ENCODE peak calls at places on chromosomes 1 and 21, in nine cellular contexts. Y is PC-3, K is HCT116, J is MM.1S, Q is hepatocyte, E is GM23248, F is neural progenitor cell, O is SK-N-SH, S is GM23338. N is an unnamed sample.

GRCh38 chr1:198122693-198123092 is 34.1 kb upstream of the NEK7 start:
- DNase-seq in Y (no peak), K (no peak), J (no peak), Q (no peak), E (peak; percentile 53), F (no peak), O (no peak), S (no peak), N (no peak)

GRCh38 chr1:19771350-19771749 is 28.4 kb downstream of the TMCO4 start:
- DNase-seq in Y (no peak), K (no peak), J (no peak), Q (no peak), E (no peak), F (no peak), O (no peak), S (no peak), N (no peak)

GRCh38 chr21:18655927-18656326 is 252.3 kb upstream of the TMPRSS15 start:
- DNase-seq in Y (no peak), K (no peak), J (peak; percentile 77), Q (no peak), E (no peak), F (no peak), O (no peak), S (no peak), N (no peak)

GRCh38 chr1:234585333-234586055 is 24.5 kb downstream of the IRF2BP2 start:
- DNase-seq in Y (no peak), K (no peak), J (no peak), Q (no peak), E (peak; percentile 92), F (no peak), O (no peak), S (no peak), N (no peak)

GRCh38 chr1:159999204-159999603 is 32.6 kb downstream of the PIGM start:
- DNase-seq in Y (peak; percentile 82), K (no peak), J (no peak), Q (no peak), E (peak; percentile 58), F (no peak), O (no peak), S (no peak), N (no peak)

GRCh38 chr1:88612783-88613182 is 71.3 kb upstream of the PKN2 start:
- DNase-seq in Y (peak; percentile 71), K (peak; percentile 22), J (no peak), Q (peak; percentile 31), E (no peak), F (no peak), O (no peak), S (no peak), N (no peak)

GRCh38 chr1:229117664-229118300 is 153.1 kb upstream of the RAB4A start:
- DNase-seq in Y (peak; percentile 68), K (no peak), J (no peak), Q (peak; percentile 54), E (peak; percentile 64), F (no peak), O (no peak), S (no peak), N (no peak)

GRCh38 chr1:238951809-238952208 is 434.6 kb upstream of the CHRM3 start:
- DNase-seq in Y (peak; percentile 81), K (no peak), J (peak; percentile 41), Q (peak; percentile 41), E (peak; percentile 42), F (peak; percentile 39), O (peak; percentile 20), S (peak; percentile 61), N (no peak)

GRCh38 chr21:32520885-32521735 is 64.2 kb downstream of the TCP10L start:
- DNase-seq in Y (peak; percentile 55), K (no peak), J (no peak), Q (peak; percentile 40), E (peak; percentile 98), F (no peak), O (peak; percentile 62), S (no peak), N (no peak)

DNA sequence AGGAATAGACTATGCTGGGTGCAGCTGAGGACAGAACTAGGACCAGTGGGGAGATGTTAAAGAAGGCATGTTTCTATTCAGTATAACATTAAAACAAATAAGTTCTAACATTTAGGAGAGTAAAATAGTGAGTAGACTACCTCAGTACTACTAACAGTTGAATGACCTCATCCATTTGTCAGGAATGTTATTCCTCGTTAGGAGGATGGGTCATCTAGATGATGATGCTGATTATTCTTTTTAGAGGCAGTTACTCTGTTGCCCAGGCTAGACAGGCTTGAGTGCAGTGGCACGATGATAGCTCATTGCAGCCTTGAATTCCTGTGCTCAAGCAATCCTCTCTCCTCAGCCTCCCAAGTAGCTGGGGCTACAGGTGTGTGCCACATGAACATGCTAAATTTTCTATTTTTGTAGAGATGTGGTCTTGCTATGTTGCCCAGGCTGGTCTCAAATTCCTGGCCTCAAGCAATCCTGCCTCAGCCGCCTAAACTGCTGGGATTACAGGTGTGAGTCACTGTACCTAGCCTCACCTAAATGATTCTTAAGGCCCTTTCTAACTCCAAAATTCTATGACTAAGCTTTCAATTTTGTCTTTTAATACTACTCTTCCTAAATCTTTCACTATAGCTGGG is 9.3 kb downstream of the EEIG2 start:
- DNase-seq in Y (no peak), K (no peak), J (no peak), Q (no peak), E (peak; percentile 68), F (no peak), O (no peak), S (no peak), N (no peak)
- TF ChIP-seq EZH2phosphoT487 in Y (no peak), K (no peak), J (no peak), Q (no peak), E (no peak), F (no peak), O (no peak), S (no peak), N (no peak)

GRCh38 chr1:8388732-8389562 is 71.0 kb downstream of the SLC45A1 start:
- DNase-seq in Y (no peak), K (no peak), J (no peak), Q (no peak), E (no peak), F (no peak), O (no peak), S (no peak), N (no peak)
- H3K4me1 ChIP-seq in Y (peaks cover 20% of the 10 kb centered on the region), K (no peaks in the 10 kb centered on the region), J (no peaks in the 10 kb centered on the region), Q (peaks cover 11% of the 10 kb centered on the region), E (peaks cover 14% of the 10 kb centered on the region), F (peaks cover 48% of the 10 kb centered on the region), O (peaks cover 21% of the 10 kb centered on the region), S (peaks cover 12% of the 10 kb centered on the region), N (peaks cover 24% of the 10 kb centered on the region)

GRCh38 chr1:51520700-51521248 is 1.7 kb upstream of the EPS15 start:
- DNase-seq in Y (no peak), K (no peak), J (no peak), Q (no peak), E (peak; percentile 49), F (no peak), O (no peak), S (no peak), N (no peak)
- H3K27ac ChIP-seq in Y (peak overlapping the region; percentile 1), K (no peak overlapping the region), J (no peak overlapping the region), Q (peak overlapping the region; percentile 74), E (peak overlapping the region; percentile 53), F (no peak overlapping the region), O (no peak overlapping the region), S (no peak overlapping the region), N (no peak overlapping the region)

DNA sequence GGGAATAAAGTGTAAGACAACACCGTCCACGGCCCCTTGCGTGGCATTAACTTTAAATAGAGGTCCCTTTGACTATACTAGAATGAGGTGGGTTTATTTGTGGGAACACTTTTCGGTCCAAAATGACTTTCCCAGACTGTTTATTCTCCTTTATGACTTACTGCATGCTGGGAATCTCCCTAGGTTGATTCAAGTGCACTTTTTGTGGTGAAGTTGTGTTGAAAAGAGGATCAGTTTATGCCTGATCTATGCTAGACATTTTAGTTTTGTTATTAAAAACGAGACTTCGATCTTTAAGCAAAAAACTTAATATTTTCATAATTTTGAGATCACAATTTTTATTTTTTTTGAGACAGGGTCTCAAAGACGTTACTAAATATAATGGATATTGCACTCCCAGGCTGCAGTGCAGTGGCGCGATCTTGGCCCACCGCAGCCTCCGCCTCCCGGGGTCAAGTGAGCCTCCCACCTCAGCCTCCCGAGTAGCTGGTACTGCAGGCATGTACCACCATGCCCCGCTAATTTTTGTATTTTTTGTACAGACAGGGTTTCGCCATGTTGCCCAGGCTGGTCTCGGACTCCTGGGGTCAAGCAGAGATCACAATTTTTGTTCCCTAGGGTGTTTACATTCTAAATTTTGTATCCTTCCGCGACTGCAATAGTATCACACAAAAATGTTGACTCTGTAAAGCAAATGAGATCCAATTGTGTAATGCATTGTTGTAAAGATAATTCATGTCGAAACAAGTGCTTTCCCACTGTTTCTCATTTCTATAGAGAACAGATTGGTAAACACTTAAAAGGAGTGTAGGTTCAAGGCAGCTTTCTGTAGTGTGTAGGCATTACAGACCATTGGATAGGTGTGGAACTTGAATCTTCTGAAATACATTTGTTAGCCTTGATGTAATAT is 1.6 kb downstream of the CDC42 start:
- DNase-seq in Y (no peak), K (no peak), J (no peak), Q (no peak), E (peak; percentile 30), F (no peak), O (no peak), S (no peak), N (no peak)
- TF ChIP-seq EZH2phosphoT487 in Y (no peak), K (no peak), J (no peak), Q (no peak), E (no peak), F (no peak), O (no peak), S (no peak), N (no peak)

GRCh38 chr1:153780551-153780950 is 5.3 kb downstream of the SLC27A3 start:
- DNase-seq in Y (no peak), K (no peak), J (no peak), Q (no peak), E (no peak), F (no peak), O (no peak), S (no peak), N (no peak)
- H3K4me1 ChIP-seq in Y (peaks cover 14% of the 10 kb centered on the region), K (peaks cover 27% of the 10 kb centered on the region), J (peaks cover 18% of the 10 kb centered on the region), Q (peaks cover 9% of the 10 kb centered on the region), E (peaks cover 7% of the 10 kb centered on the region), F (peaks cover 13% of the 10 kb centered on the region), O (peaks cover 12% of the 10 kb centered on the region), S (peaks cover 18% of the 10 kb centered on the region), N (peaks cover 29% of the 10 kb centered on the region)

GRCh38 chr21:46435786-46436227 is 22.9 kb upstream of the DIP2A start:
- DNase-seq in Y (no peak), K (no peak), J (no peak), Q (no peak), E (no peak), F (no peak), O (no peak), S (peak; percentile 52), N (no peak)
- H3K27ac ChIP-seq in Y (no peak overlapping the region), K (no peak overlapping the region), J (no peak overlapping the region), Q (no peak overlapping the region), E (no peak overlapping the region), F (no peak overlapping the region), O (no peak overlapping the region), S (no peak overlapping the region), N (no peak overlapping the region)

DNA sequence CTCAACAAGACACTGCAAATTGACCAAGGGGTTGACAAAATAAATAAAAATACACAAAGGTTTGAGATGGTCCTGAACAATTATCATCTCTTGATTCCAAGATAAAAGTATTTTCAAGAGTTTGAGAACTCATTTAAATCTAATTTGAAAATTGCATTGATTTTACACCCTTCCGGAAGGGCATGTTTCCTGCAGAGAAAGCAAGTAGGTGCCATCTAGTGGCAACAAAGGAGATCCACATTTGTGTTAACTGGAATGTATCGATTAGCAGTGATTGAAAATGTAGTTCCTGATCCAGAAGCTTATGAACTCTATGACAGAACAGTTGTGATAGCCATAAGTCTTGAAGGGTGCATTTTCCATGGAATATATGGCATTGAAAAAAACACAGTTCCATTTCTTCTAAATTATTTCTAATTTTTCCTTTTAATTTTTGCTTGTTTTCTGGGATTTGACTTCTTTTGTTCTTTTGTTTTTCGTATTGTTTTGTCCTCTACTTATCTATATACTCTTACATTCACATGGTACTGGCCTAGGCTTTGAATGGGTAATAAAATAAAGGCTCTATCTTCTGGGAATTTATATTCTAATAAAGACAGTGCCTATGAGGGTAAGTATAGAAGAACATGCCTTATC is 143.7 kb downstream of the DNM3 start:
- DNase-seq in Y (peak; percentile 78), K (peak; percentile 29), J (peak; percentile 55), Q (peak; percentile 44), E (peak; percentile 73), F (peak; percentile 58), O (peak; percentile 19), S (peak; percentile 72), N (peak; percentile 40)
- TF ChIP-seq EZH2phosphoT487 in Y (no peak), K (no peak), J (no peak), Q (no peak), E (no peak), F (no peak), O (no peak), S (no peak), N (no peak)

N was measured in OCI-LY7.